ENCODE peak calls at places on chromosomes 1 and 21, in eight cellular contexts. One of them, this sample, is unnamed.

GRCh38 chr1:203142124-203142523 is 14.6 kb downstream of the ADORA1 start:
- DNase-seq in upper lobe of left lung: no peak
- DNase-seq in spleen: no peak
- DNase-seq in fibroblast of lung: no peak
- DNase-seq in gastrocnemius medialis: no peak
- DNase-seq in left ventricle myocardium inferior: no peak
- DNase-seq in cardiac muscle cell: no peak
- DNase-seq in HFF-Myc: no peak
- DNase-seq in this sample: no peak

GRCh38 chr1:156001682-156002171 is 19.0 kb downstream of the SSR2 start:
- DNase-seq in upper lobe of left lung: no peak
- DNase-seq in left ventricle myocardium inferior: no peak
- DNase-seq in spleen: no peak
- DNase-seq in gastrocnemius medialis: no peak
- DNase-seq in fibroblast of lung: no peak
- DNase-seq in cardiac muscle cell: no peak
- DNase-seq in HFF-Myc: no peak
- DNase-seq in this sample: no peak

GRCh38 chr1:41754540-41754939 is 164.2 kb downstream of the HIVEP3 start:
- DNase-seq in left ventricle myocardium inferior: no peak
- DNase-seq in gastrocnemius medialis: no peak
- DNase-seq in spleen: peak
- DNase-seq in fibroblast of lung: no peak
- DNase-seq in upper lobe of left lung: no peak
- DNase-seq in cardiac muscle cell: no peak
- DNase-seq in HFF-Myc: no peak
- DNase-seq in this sample: no peak

GRCh38 chr1:241265428-241265827 is 91.6 kb downstream of the RGS7 start:
- DNase-seq in cardiac muscle cell: no peak
- DNase-seq in fibroblast of lung: no peak
- DNase-seq in left ventricle myocardium inferior: no peak
- DNase-seq in spleen: no peak
- DNase-seq in upper lobe of left lung: no peak
- DNase-seq in gastrocnemius medialis: no peak
- DNase-seq in HFF-Myc: no peak
- DNase-seq in this sample: no peak

GRCh38 chr1:210556475-210556874 is 227.8 kb downstream of the HHAT start:
- DNase-seq in upper lobe of left lung: no peak
- DNase-seq in HFF-Myc: no peak
- DNase-seq in spleen: no peak
- DNase-seq in left ventricle myocardium inferior: no peak
- DNase-seq in fibroblast of lung: no peak
- DNase-seq in cardiac muscle cell: no peak
- DNase-seq in gastrocnemius medialis: no peak
- DNase-seq in this sample: no peak

GRCh38 chr1:172323666-172324065 is 96.8 kb upstream of the C1orf105 start:
- DNase-seq in spleen: no peak
- DNase-seq in cardiac muscle cell: no peak
- DNase-seq in upper lobe of left lung: no peak
- DNase-seq in gastrocnemius medialis: no peak
- DNase-seq in HFF-Myc: no peak
- DNase-seq in fibroblast of lung: peak
- DNase-seq in left ventricle myocardium inferior: no peak
- DNase-seq in this sample: peak

GRCh38 chr21:43318841-43319781 is 107.8 kb downstream of the SIK1 start:
- DNase-seq in HFF-Myc: no peak
- DNase-seq in cardiac muscle cell: no peak
- DNase-seq in gastrocnemius medialis: no peak
- DNase-seq in upper lobe of left lung: no peak
- DNase-seq in spleen: no peak
- DNase-seq in left ventricle myocardium inferior: no peak
- DNase-seq in fibroblast of lung: peak
- DNase-seq in this sample: peak

GRCh38 chr1:240597153-240597745 is 14.7 kb downstream of the GREM2 start:
- DNase-seq in spleen: no peak
- DNase-seq in fibroblast of lung: no peak
- DNase-seq in gastrocnemius medialis: no peak
- DNase-seq in cardiac muscle cell: no peak
- DNase-seq in upper lobe of left lung: no peak
- DNase-seq in left ventricle myocardium inferior: no peak
- DNase-seq in HFF-Myc: no peak
- DNase-seq in this sample: no peak

GRCh38 chr1:94702440-94702810 is 117.7 kb upstream of the SLC44A3 start:
- DNase-seq in spleen: no peak
- DNase-seq in HFF-Myc: peak
- DNase-seq in gastrocnemius medialis: peak
- DNase-seq in cardiac muscle cell: no peak
- DNase-seq in left ventricle myocardium inferior: no peak
- DNase-seq in upper lobe of left lung: no peak
- DNase-seq in fibroblast of lung: peak
- DNase-seq in this sample: peak

GRCh38 chr1:223273511-223273910 is 90.5 kb downstream of the SUSD4 start:
- DNase-seq in HFF-Myc: no peak
- DNase-seq in gastrocnemius medialis: no peak
- DNase-seq in fibroblast of lung: no peak
- DNase-seq in cardiac muscle cell: no peak
- DNase-seq in spleen: no peak
- DNase-seq in upper lobe of left lung: no peak
- DNase-seq in left ventricle myocardium inferior: no peak
- DNase-seq in this sample: no peak

GRCh38 chr1:14294860-14295259 is 303.6 kb upstream of the KAZN start:
- DNase-seq in left ventricle myocardium inferior: no peak
- DNase-seq in upper lobe of left lung: no peak
- DNase-seq in fibroblast of lung: no peak
- DNase-seq in cardiac muscle cell: no peak
- DNase-seq in HFF-Myc: no peak
- DNase-seq in spleen: no peak
- DNase-seq in gastrocnemius medialis: no peak
- DNase-seq in this sample: no peak

GRCh38 chr21:41235214-41235613 is 67.3 kb downstream of the BACE2 start:
- DNase-seq in HFF-Myc: no peak
- DNase-seq in spleen: no peak
- DNase-seq in gastrocnemius medialis: no peak
- DNase-seq in fibroblast of lung: no peak
- DNase-seq in left ventricle myocardium inferior: no peak
- DNase-seq in upper lobe of left lung: no peak
- DNase-seq in cardiac muscle cell: no peak
- DNase-seq in this sample: peak

DNA sequence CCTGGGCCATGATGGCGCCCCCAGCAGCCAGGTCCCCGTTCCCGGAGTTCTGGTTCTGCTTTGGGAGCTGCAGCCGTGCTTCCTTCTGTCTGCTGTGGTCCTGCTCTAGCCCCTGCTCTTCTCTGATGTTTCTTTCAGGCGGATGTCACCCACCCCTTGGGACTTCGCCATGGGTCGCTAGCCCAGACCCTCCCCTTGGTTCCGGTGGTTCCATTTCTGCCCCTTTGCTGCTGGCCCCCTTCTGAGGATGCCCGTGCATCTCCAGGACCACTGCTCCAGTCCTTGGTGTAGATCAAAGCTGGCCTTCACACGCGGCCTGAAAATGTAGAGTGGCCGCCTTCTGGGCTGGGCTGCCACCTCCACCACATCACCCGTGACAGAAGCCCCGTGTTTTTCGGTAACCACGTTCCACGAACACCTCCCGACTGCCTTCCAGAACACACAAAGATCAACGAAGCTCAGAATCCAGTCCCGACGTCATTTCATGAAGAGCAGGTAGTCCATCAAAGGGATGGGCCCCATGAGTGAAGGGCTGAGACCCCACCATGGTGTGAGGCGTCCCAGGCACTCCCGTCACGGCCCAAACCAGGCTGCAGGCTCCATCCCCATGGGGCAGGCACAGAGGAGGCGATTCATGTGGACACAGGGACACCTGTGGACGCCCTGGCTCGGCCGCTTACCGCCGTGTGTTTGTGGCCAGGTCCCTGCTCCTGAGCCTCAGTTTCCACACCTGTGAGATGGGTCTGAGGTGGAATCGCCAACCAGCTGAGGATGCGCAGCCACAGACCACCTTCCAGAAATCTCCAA is 24.4 kb downstream of the KRTAP10-1 start:
- DNase-seq in fibroblast of lung: no peak
- DNase-seq in upper lobe of left lung: no peak
- DNase-seq in left ventricle myocardium inferior: no peak
- DNase-seq in gastrocnemius medialis: no peak
- DNase-seq in spleen: no peak
- DNase-seq in cardiac muscle cell: no peak
- DNase-seq in HFF-Myc: no peak
- DNase-seq in this sample: no peak
- TF ChIP-seq CTCF in fibroblast of lung: no peak
- TF ChIP-seq CTCF in upper lobe of left lung: no peak
- TF ChIP-seq CTCF in left ventricle myocardium inferior: no peak
- TF ChIP-seq CTCF in gastrocnemius medialis: no peak
- TF ChIP-seq CTCF in spleen: no peak
- TF ChIP-seq CTCF in cardiac muscle cell: no peak
- TF ChIP-seq CTCF in HFF-Myc: no peak
- TF ChIP-seq CTCF in this sample: no peak

GRCh38 chr21:44420416-44421205 is 34.7 kb upstream of the LRRC3 start:
- DNase-seq in fibroblast of lung: no peak
- DNase-seq in cardiac muscle cell: no peak
- DNase-seq in gastrocnemius medialis: peak
- DNase-seq in HFF-Myc: no peak
- DNase-seq in upper lobe of left lung: no peak
- DNase-seq in left ventricle myocardium inferior: peak
- DNase-seq in spleen: peak
- DNase-seq in this sample: no peak

GRCh38 chr21:44416193-44416592 is 39.1 kb upstream of the LRRC3 start:
- DNase-seq in spleen: peak
- DNase-seq in HFF-Myc: no peak
- DNase-seq in gastrocnemius medialis: no peak
- DNase-seq in upper lobe of left lung: no peak
- DNase-seq in cardiac muscle cell: no peak
- DNase-seq in left ventricle myocardium inferior: no peak
- DNase-seq in fibroblast of lung: no peak
- DNase-seq in this sample: no peak

GRCh38 chr21:44418108-44418875 is 37.0 kb upstream of the LRRC3 start:
- DNase-seq in gastrocnemius medialis: no peak
- DNase-seq in upper lobe of left lung: peak
- DNase-seq in HFF-Myc: no peak
- DNase-seq in spleen: peak
- DNase-seq in cardiac muscle cell: no peak
- DNase-seq in fibroblast of lung: no peak
- DNase-seq in left ventricle myocardium inferior: peak
- DNase-seq in this sample: no peak

GRCh38 chr21:44419679-44420078 is 35.6 kb upstream of the LRRC3 start:
- DNase-seq in upper lobe of left lung: no peak
- DNase-seq in HFF-Myc: no peak
- DNase-seq in cardiac muscle cell: no peak
- DNase-seq in spleen: peak
- DNase-seq in gastrocnemius medialis: no peak
- DNase-seq in left ventricle myocardium inferior: peak
- DNase-seq in fibroblast of lung: no peak
- DNase-seq in this sample: no peak

DNA sequence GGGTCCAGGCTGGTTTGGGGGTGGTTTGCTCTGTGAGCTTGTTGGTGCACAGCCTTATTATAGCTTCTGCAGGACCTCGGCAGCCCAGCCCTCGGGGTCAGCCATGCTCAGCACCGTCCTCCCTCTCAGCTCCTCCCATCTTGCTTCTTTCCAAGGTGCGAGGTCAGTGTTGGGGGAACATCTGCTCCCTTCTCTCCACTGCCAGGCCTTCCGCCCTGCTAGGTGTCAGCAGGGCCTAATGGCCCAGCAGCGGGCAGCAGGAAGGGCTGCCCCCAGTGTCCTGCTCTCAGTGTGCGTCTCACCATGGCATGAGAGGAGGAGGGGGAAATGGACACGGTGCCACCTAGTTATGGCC is 36.5 kb upstream of the LRRC3 start:
- DNase-seq in cardiac muscle cell: no peak
- DNase-seq in fibroblast of lung: no peak
- DNase-seq in spleen: peak
- DNase-seq in HFF-Myc: no peak
- DNase-seq in gastrocnemius medialis: no peak
- DNase-seq in left ventricle myocardium inferior: peak
- DNase-seq in upper lobe of left lung: no peak
- DNase-seq in this sample: no peak
- H3K4me3 ChIP-seq in cardiac muscle cell: no peak
- H3K4me3 ChIP-seq in fibroblast of lung: no peak
- H3K4me3 ChIP-seq in spleen: no peak
- H3K4me3 ChIP-seq in HFF-Myc: no peak
- H3K4me3 ChIP-seq in gastrocnemius medialis: no peak
- H3K4me3 ChIP-seq in left ventricle myocardium inferior: no peak
- H3K4me3 ChIP-seq in upper lobe of left lung: no peak
- H3K4me3 ChIP-seq in this sample: no peak

DNA sequence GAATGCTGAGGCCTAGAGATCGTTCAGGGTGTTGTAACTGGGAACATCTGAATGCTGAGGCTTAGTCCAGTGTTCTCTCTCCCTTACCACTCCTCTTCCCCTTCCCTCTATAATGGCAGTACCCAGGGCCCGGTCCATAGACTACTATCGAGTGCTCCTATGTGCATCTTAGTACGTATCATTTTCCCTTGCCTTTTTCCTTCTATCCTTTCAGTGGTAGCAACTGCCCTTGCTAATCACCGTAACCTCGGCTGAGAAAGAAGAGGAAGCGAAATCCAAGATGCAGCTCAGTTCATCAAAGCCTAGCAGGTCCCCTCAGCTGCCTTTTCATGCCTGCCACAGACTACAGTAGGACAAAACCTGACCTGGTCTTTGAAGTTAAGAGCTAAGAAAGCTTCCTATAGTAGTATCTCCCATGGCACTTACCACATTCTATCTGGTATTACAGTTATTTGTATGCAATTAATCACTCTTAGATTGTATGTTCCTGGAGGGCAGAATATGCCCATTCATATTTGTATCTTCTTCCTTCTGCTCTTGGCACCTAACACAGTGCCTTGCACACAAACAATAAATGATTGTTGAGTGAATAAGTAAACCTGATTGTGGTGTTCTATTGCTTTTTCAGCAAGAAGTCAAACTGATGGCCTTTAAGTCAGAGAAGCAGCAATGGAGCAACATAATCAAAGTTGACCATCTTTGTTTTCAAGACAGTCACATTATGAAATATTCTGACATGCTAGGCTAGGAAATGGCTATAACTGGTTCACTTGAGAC is 22.4 kb downstream of the CNIH4 start:
- DNase-seq in spleen: no peak
- DNase-seq in left ventricle myocardium inferior: no peak
- DNase-seq in upper lobe of left lung: no peak
- DNase-seq in gastrocnemius medialis: no peak
- DNase-seq in HFF-Myc: no peak
- DNase-seq in cardiac muscle cell: no peak
- DNase-seq in fibroblast of lung: no peak
- DNase-seq in this sample: no peak
- TF ChIP-seq CTCF in spleen: no peak
- TF ChIP-seq CTCF in left ventricle myocardium inferior: no peak
- TF ChIP-seq CTCF in upper lobe of left lung: no peak
- TF ChIP-seq CTCF in gastrocnemius medialis: no peak
- TF ChIP-seq CTCF in HFF-Myc: no peak
- TF ChIP-seq CTCF in cardiac muscle cell: no peak
- TF ChIP-seq CTCF in fibroblast of lung: no peak
- TF ChIP-seq CTCF in this sample: no peak

DNA sequence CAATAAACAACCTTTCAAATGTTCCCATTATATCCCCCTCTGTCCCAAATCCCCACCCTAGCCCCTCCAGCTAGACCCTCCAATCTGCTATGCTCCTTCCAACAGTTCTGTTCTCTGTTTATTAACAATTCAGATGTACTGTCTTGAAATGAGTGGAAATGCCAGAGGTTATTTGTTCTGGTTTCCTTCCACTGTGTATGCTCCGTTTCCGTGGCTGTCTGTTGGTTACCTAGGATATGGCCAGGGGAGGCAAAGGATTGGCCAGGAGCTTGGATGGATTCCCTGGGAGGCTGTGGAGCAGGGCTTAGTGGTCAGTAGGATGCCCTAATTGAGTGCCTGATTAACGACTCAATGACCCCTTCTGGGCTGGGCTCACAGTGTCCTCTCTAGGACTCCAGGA is 115.2 kb downstream of the TGFB2 start:
- DNase-seq in spleen: no peak
- DNase-seq in gastrocnemius medialis: no peak
- DNase-seq in cardiac muscle cell: no peak
- DNase-seq in left ventricle myocardium inferior: no peak
- DNase-seq in fibroblast of lung: peak
- DNase-seq in HFF-Myc: no peak
- DNase-seq in upper lobe of left lung: no peak
- DNase-seq in this sample: peak
- H3K4me3 ChIP-seq in spleen: no peak
- H3K4me3 ChIP-seq in gastrocnemius medialis: no peak
- H3K4me3 ChIP-seq in cardiac muscle cell: no peak
- H3K4me3 ChIP-seq in left ventricle myocardium inferior: peak
- H3K4me3 ChIP-seq in fibroblast of lung: no peak
- H3K4me3 ChIP-seq in HFF-Myc: no peak
- H3K4me3 ChIP-seq in upper lobe of left lung: no peak
- H3K4me3 ChIP-seq in this sample: no peak